ENCODE peak calls at places on chromosomes 6 and 20, in seven cellular contexts. P is pancreas, E is PC-3, S is H54, K is germinal center, J is GM06990, Q is neural progenitor cell. N is an unnamed sample.
A peak's percentile ranks its signal among the peaks of the same experiment; 100 is the strongest.

GRCh38 chr6:41536884-41537347 is 9.3 kb upstream of the FOXP4 start:
- DNase-seq in E (peak; percentile 77), P (peak; percentile 88), Q (no peak), J (no peak), K (no peak), S (no peak), N (no peak)

GRCh38 chr6:5175195-5175594 is 85.6 kb downstream of the LYRM4 start:
- DNase-seq in Q (peak; percentile 71), J (no peak), K (peak; percentile 9), P (no peak), E (peak; percentile 47), S (no peak), N (peak; percentile 39)

GRCh38 chr6:39184906-39185580 is 44.2 kb downstream of the KCNK5 start:
- DNase-seq in E (peak; percentile 62), K (no peak), J (no peak), S (no peak), P (no peak), Q (no peak), N (no peak)

GRCh38 chr6:137334884-137335283 is 115.7 kb upstream of the IFNGR1 start:
- DNase-seq in S (no peak), J (no peak), E (no peak), Q (no peak), K (no peak), P (no peak), N (no peak)

GRCh38 chr6:38943964-38944363 is 104.6 kb upstream of the GLP1R start:
- DNase-seq in Q (peak; percentile 39), S (no peak), E (peak; percentile 27), P (no peak), J (no peak), K (no peak), N (peak; percentile 4)

GRCh38 chr6:116267879-116268588 is 11.7 kb downstream of the TSPYL1 start:
- DNase-seq in E (peak; percentile 31), J (no peak), S (no peak), K (no peak), P (no peak), Q (no peak), N (no peak)

GRCh38 chr6:37826188-37826587 is 6.7 kb downstream of the ZFAND3 start:
- DNase-seq in P (no peak), Q (no peak), J (no peak), S (no peak), E (no peak), K (no peak), N (no peak)

GRCh38 chr20:42152570-42152969 is 534.4 kb upstream of the CHD6 start:
- DNase-seq in P (no peak), S (no peak), Q (no peak), J (no peak), K (no peak), E (no peak), N (no peak)

GRCh38 chr6:169028343-169028742 is 225.3 kb downstream of the THBS2 start:
- DNase-seq in J (no peak), K (no peak), P (no peak), S (no peak), E (no peak), Q (no peak), N (no peak)

GRCh38 chr6:138719744-138720143 is 53.8 kb upstream of the CCDC28A start:
- DNase-seq in J (no peak), K (no peak), Q (no peak), S (no peak), P (no peak), E (no peak), N (no peak)

GRCh38 chr6:102039450-102039849 is 645.9 kb downstream of the GRIK2 start:
- DNase-seq in Q (no peak), E (no peak), P (no peak), S (no peak), K (no peak), J (no peak), N (no peak)

GRCh38 chr20:48826883-48827771 is 672 bp downstream of the PREX1 start:
- DNase-seq in J (peak; percentile 67), S (no peak), E (peak; percentile 24), P (no peak), Q (peak; percentile 79), K (no peak), N (peak; percentile 67)

GRCh38 chr6:85404497-85405174 is 45.2 kb upstream of the NT5E start:
- DNase-seq in K (no peak), Q (no peak), E (peak; percentile 94), S (peak; percentile 51), J (no peak), P (peak; percentile 43), N (no peak)

GRCh38 chr20:47676912-47677311 is 108.4 kb downstream of the SULF2 start:
- DNase-seq in P (no peak), K (no peak), E (no peak), Q (no peak), S (no peak), J (no peak), N (no peak)

GRCh38 chr6:155352812-155353211 is 38.5 kb upstream of the TFB1M start:
- DNase-seq in Q (no peak), E (no peak), K (no peak), P (no peak), J (no peak), S (no peak), N (no peak)

GRCh38 chr20:62252342-62252966 is 14.1 kb downstream of the OSBPL2 start:
- DNase-seq in J (no peak), P (no peak), E (peak; percentile 64), Q (no peak), S (peak; percentile 82), K (no peak), N (no peak)

GRCh38 chr6:164417537-164417936 is 891.9 kb downstream of the C6orf118 start:
- DNase-seq in K (no peak), S (no peak), E (no peak), J (no peak), P (no peak), Q (peak; percentile 24), N (no peak)

N was measured in OCI-LY7.